ENCODE peak calls at places on chromosomes 2 and 18, in ten cellular contexts. One of them, this sample, is unnamed.

GRCh38 chr2:172710584-172711024 is 25.0 kb upstream of the RAPGEF4 start:
- DNase-seq in aorta: no peak
- DNase-seq in HT-29: peak
- DNase-seq in GM03348: peak
- DNase-seq in pancreas: no peak
- DNase-seq in stimulated activated CD4-positive, alpha-beta T cell treated with anti-CD3 and anti-CD28 coated beads, Interleukin-2, amount 100 ng/mL, for 4 hours: peak
- DNase-seq in mucosa of descending colon: no peak
- DNase-seq in activated CD8-positive, alpha-beta memory T cell treated with anti-CD3 and anti-CD28 coated beads, Interleukin-2, amount 50 U/mL, for 48 hours: no peak
- DNase-seq in transverse colon: peak
- DNase-seq in AG09319: peak
- DNase-seq in this sample: no peak

GRCh38 chr2:222000326-222000725 is 298.5 kb downstream of the PAX3 start:
- DNase-seq in pancreas: no peak
- DNase-seq in GM03348: no peak
- DNase-seq in AG09319: no peak
- DNase-seq in transverse colon: no peak
- DNase-seq in mucosa of descending colon: no peak
- DNase-seq in aorta: no peak
- DNase-seq in HT-29: no peak
- DNase-seq in stimulated activated CD4-positive, alpha-beta T cell treated with anti-CD3 and anti-CD28 coated beads, Interleukin-2, amount 100 ng/mL, for 4 hours: no peak
- DNase-seq in activated CD8-positive, alpha-beta memory T cell treated with anti-CD3 and anti-CD28 coated beads, Interleukin-2, amount 50 U/mL, for 48 hours: no peak
- DNase-seq in this sample: no peak

GRCh38 chr2:852168-852567 is 98.5 kb upstream of the SNTG2 start:
- DNase-seq in GM03348: no peak
- DNase-seq in pancreas: no peak
- DNase-seq in HT-29: no peak
- DNase-seq in AG09319: no peak
- DNase-seq in mucosa of descending colon: no peak
- DNase-seq in aorta: no peak
- DNase-seq in activated CD8-positive, alpha-beta memory T cell treated with anti-CD3 and anti-CD28 coated beads, Interleukin-2, amount 50 U/mL, for 48 hours: no peak
- DNase-seq in transverse colon: no peak
- DNase-seq in stimulated activated CD4-positive, alpha-beta T cell treated with anti-CD3 and anti-CD28 coated beads, Interleukin-2, amount 100 ng/mL, for 4 hours: no peak
- DNase-seq in this sample: no peak

GRCh38 chr2:201191132-201191875 is 8.4 kb downstream of the CASP10 start:
- DNase-seq in activated CD8-positive, alpha-beta memory T cell treated with anti-CD3 and anti-CD28 coated beads, Interleukin-2, amount 50 U/mL, for 48 hours: no peak
- DNase-seq in transverse colon: no peak
- DNase-seq in aorta: no peak
- DNase-seq in stimulated activated CD4-positive, alpha-beta T cell treated with anti-CD3 and anti-CD28 coated beads, Interleukin-2, amount 100 ng/mL, for 4 hours: no peak
- DNase-seq in HT-29: no peak
- DNase-seq in AG09319: no peak
- DNase-seq in GM03348: no peak
- DNase-seq in mucosa of descending colon: no peak
- DNase-seq in pancreas: no peak
- DNase-seq in this sample: no peak

GRCh38 chr2:108536133-108536780 is 2.0 kb downstream of the LIMS1 start:
- DNase-seq in pancreas: no peak
- DNase-seq in GM03348: no peak
- DNase-seq in stimulated activated CD4-positive, alpha-beta T cell treated with anti-CD3 and anti-CD28 coated beads, Interleukin-2, amount 100 ng/mL, for 4 hours: no peak
- DNase-seq in mucosa of descending colon: no peak
- DNase-seq in activated CD8-positive, alpha-beta memory T cell treated with anti-CD3 and anti-CD28 coated beads, Interleukin-2, amount 50 U/mL, for 48 hours: no peak
- DNase-seq in HT-29: no peak
- DNase-seq in AG09319: no peak
- DNase-seq in transverse colon: no peak
- DNase-seq in aorta: no peak
- DNase-seq in this sample: no peak

GRCh38 chr2:6863792-6864191 is 1.9 kb downstream of the CMPK2 start:
- DNase-seq in aorta: no peak
- DNase-seq in GM03348: no peak
- DNase-seq in stimulated activated CD4-positive, alpha-beta T cell treated with anti-CD3 and anti-CD28 coated beads, Interleukin-2, amount 100 ng/mL, for 4 hours: no peak
- DNase-seq in mucosa of descending colon: no peak
- DNase-seq in AG09319: no peak
- DNase-seq in activated CD8-positive, alpha-beta memory T cell treated with anti-CD3 and anti-CD28 coated beads, Interleukin-2, amount 50 U/mL, for 48 hours: no peak
- DNase-seq in pancreas: no peak
- DNase-seq in HT-29: no peak
- DNase-seq in transverse colon: no peak
- DNase-seq in this sample: no peak

GRCh38 chr18:47979611-47980200 is 49.2 kb upstream of the SMAD2 start:
- DNase-seq in HT-29: no peak
- DNase-seq in activated CD8-positive, alpha-beta memory T cell treated with anti-CD3 and anti-CD28 coated beads, Interleukin-2, amount 50 U/mL, for 48 hours: no peak
- DNase-seq in mucosa of descending colon: no peak
- DNase-seq in aorta: no peak
- DNase-seq in stimulated activated CD4-positive, alpha-beta T cell treated with anti-CD3 and anti-CD28 coated beads, Interleukin-2, amount 100 ng/mL, for 4 hours: no peak
- DNase-seq in transverse colon: no peak
- DNase-seq in pancreas: no peak
- DNase-seq in AG09319: no peak
- DNase-seq in GM03348: no peak
- DNase-seq in this sample: no peak

GRCh38 chr2:9336534-9337354 is 86.6 kb downstream of the ITGB1BP1 start:
- DNase-seq in activated CD8-positive, alpha-beta memory T cell treated with anti-CD3 and anti-CD28 coated beads, Interleukin-2, amount 50 U/mL, for 48 hours: no peak
- DNase-seq in transverse colon: peak
- DNase-seq in HT-29: peak
- DNase-seq in aorta: no peak
- DNase-seq in GM03348: peak
- DNase-seq in stimulated activated CD4-positive, alpha-beta T cell treated with anti-CD3 and anti-CD28 coated beads, Interleukin-2, amount 100 ng/mL, for 4 hours: no peak
- DNase-seq in mucosa of descending colon: peak
- DNase-seq in pancreas: no peak
- DNase-seq in AG09319: peak
- DNase-seq in this sample: peak

GRCh38 chr2:197958592-197958991 is 154.2 kb downstream of the PLCL1 start:
- DNase-seq in HT-29: no peak
- DNase-seq in AG09319: no peak
- DNase-seq in activated CD8-positive, alpha-beta memory T cell treated with anti-CD3 and anti-CD28 coated beads, Interleukin-2, amount 50 U/mL, for 48 hours: no peak
- DNase-seq in aorta: no peak
- DNase-seq in pancreas: no peak
- DNase-seq in GM03348: no peak
- DNase-seq in transverse colon: no peak
- DNase-seq in stimulated activated CD4-positive, alpha-beta T cell treated with anti-CD3 and anti-CD28 coated beads, Interleukin-2, amount 100 ng/mL, for 4 hours: no peak
- DNase-seq in mucosa of descending colon: no peak
- DNase-seq in this sample: no peak

GRCh38 chr18:68494802-68495560 is 219.9 kb downstream of the TMX3 start:
- DNase-seq in pancreas: no peak
- DNase-seq in HT-29: no peak
- DNase-seq in stimulated activated CD4-positive, alpha-beta T cell treated with anti-CD3 and anti-CD28 coated beads, Interleukin-2, amount 100 ng/mL, for 4 hours: no peak
- DNase-seq in mucosa of descending colon: no peak
- DNase-seq in transverse colon: no peak
- DNase-seq in aorta: no peak
- DNase-seq in activated CD8-positive, alpha-beta memory T cell treated with anti-CD3 and anti-CD28 coated beads, Interleukin-2, amount 50 U/mL, for 48 hours: no peak
- DNase-seq in AG09319: peak
- DNase-seq in GM03348: peak
- DNase-seq in this sample: no peak

GRCh38 chr2:160041091-160041490 is 21.3 kb downstream of the PLA2R1 start:
- DNase-seq in HT-29: no peak
- DNase-seq in transverse colon: no peak
- DNase-seq in pancreas: no peak
- DNase-seq in GM03348: no peak
- DNase-seq in AG09319: no peak
- DNase-seq in stimulated activated CD4-positive, alpha-beta T cell treated with anti-CD3 and anti-CD28 coated beads, Interleukin-2, amount 100 ng/mL, for 4 hours: no peak
- DNase-seq in mucosa of descending colon: no peak
- DNase-seq in activated CD8-positive, alpha-beta memory T cell treated with anti-CD3 and anti-CD28 coated beads, Interleukin-2, amount 50 U/mL, for 48 hours: no peak
- DNase-seq in aorta: no peak
- DNase-seq in this sample: no peak

GRCh38 chr2:162153608-162154224 is 1.7 kb upstream of the GCG start:
- DNase-seq in GM03348: peak
- DNase-seq in aorta: no peak
- DNase-seq in AG09319: peak
- DNase-seq in transverse colon: peak
- DNase-seq in mucosa of descending colon: no peak
- DNase-seq in HT-29: peak
- DNase-seq in pancreas: no peak
- DNase-seq in stimulated activated CD4-positive, alpha-beta T cell treated with anti-CD3 and anti-CD28 coated beads, Interleukin-2, amount 100 ng/mL, for 4 hours: peak
- DNase-seq in activated CD8-positive, alpha-beta memory T cell treated with anti-CD3 and anti-CD28 coated beads, Interleukin-2, amount 50 U/mL, for 48 hours: peak
- DNase-seq in this sample: no peak